ENCODE peak calls at places on chromosomes 6 and 20, in nine cellular contexts. L is HFFc6, I is astrocyte of the cerebellum, U is nephron progenitor cell, F is K562, S is uterus, W is neural crest cell, Q is WTC11, P is cardiac fibroblast. V is an unnamed sample.

GRCh38 chr6:133130863-133131262 is 110.3 kb upstream of the EYA4 start:
- DNase-seq in P (peak), L (no peak), Q (no peak), F (no peak), I (peak), U (no peak), S (peak), W (no peak), V (no peak)

GRCh38 chr20:50015993-50016770 is 33.4 kb downstream of the SNAI1 start:
- DNase-seq in F (peak), W (peak), I (no peak), S (no peak), L (no peak), P (no peak), Q (no peak), U (peak), V (no peak)

GRCh38 chr6:5446362-5447075 is 185.2 kb downstream of the FARS2 start:
- DNase-seq in I (no peak), W (no peak), Q (no peak), S (no peak), F (no peak), U (no peak), P (peak), L (no peak), V (no peak)

GRCh38 chr20:37880726-37881591 is 22.0 kb upstream of the VSTM2L start:
- DNase-seq in W (no peak), F (peak), Q (no peak), P (peak), L (no peak), S (peak), I (no peak), U (no peak), V (peak)

GRCh38 chr6:68826501-68826900 is 191.4 kb downstream of the ADGRB3 start:
- DNase-seq in I (no peak), W (no peak), F (no peak), Q (no peak), L (no peak), P (no peak), U (no peak), S (no peak), V (no peak)

GRCh38 chr6:157211603-157212455 is 111.5 kb downstream of the TMEM242 start:
- DNase-seq in P (no peak), Q (no peak), U (no peak), I (no peak), S (no peak), L (no peak), W (no peak), F (no peak), V (no peak)

GRCh38 chr6:134452901-134453300 is 135.0 kb upstream of the SGK1 start:
- DNase-seq in I (no peak), F (no peak), S (no peak), W (no peak), Q (no peak), P (peak), U (no peak), L (no peak), V (no peak)

GRCh38 chr6:149897855-149898744 is at the start of gene RAET1E:
- DNase-seq in F (no peak), W (no peak), L (no peak), U (no peak), S (no peak), P (no peak), I (no peak), Q (peak), V (no peak)

GRCh38 chr6:7529141-7529540 is 12.3 kb upstream of the DSP start:
- DNase-seq in F (no peak), P (no peak), I (no peak), U (no peak), W (no peak), S (no peak), Q (no peak), L (no peak), V (no peak)

GRCh38 chr6:134176283-134176975 is 124.0 kb upstream of the SLC2A12 start:
- DNase-seq in U (peak), Q (peak), S (peak), L (no peak), W (peak), F (no peak), I (no peak), P (peak), V (peak)

GRCh38 chr6:31597006-31597405 is 4.2 kb upstream of the NCR3 start:
- DNase-seq in U (no peak), F (peak), I (no peak), P (peak), Q (no peak), W (no peak), S (no peak), L (peak), V (no peak)

GRCh38 chr20:33418033-33418432 is 16.7 kb upstream of the CDK5RAP1 start:
- DNase-seq in I (no peak), Q (no peak), W (no peak), S (no peak), U (no peak), L (no peak), F (no peak), P (no peak), V (no peak)

GRCh38 chr6:11798096-11798495 is 19.5 kb upstream of the ADTRP start:
- DNase-seq in W (no peak), L (no peak), P (no peak), S (no peak), Q (no peak), I (peak), F (no peak), U (no peak), V (no peak)

GRCh38 chr20:4691753-4692152 is 30.0 kb upstream of the PRND start:
- DNase-seq in L (no peak), Q (no peak), U (no peak), P (no peak), F (no peak), I (no peak), S (no peak), W (no peak), V (no peak)

GRCh38 chr20:49286689-49287551 is 9.1 kb upstream of the ZNFX1 start:
- DNase-seq in U (no peak), P (peak), W (no peak), I (no peak), L (peak), S (no peak), Q (no peak), F (no peak), V (no peak)

GRCh38 chr6:34235605-34236422 is 859 bp upstream of the HMGA1 start:
- DNase-seq in F (peak), I (no peak), P (peak), Q (peak), L (peak), W (peak), S (peak), U (peak), V (no peak)

GRCh38 chr6:34237722-34238506 is 1.2 kb downstream of the HMGA1 start:
- DNase-seq in F (peak), I (no peak), L (no peak), S (no peak), W (peak), P (peak), Q (peak), U (peak), V (peak)

GRCh38 chr6:34238507-34239239 is 2.0 kb downstream of the HMGA1 start:
- DNase-seq in U (no peak), P (peak), I (no peak), Q (no peak), S (no peak), L (no peak), F (peak), W (no peak), V (no peak)

GRCh38 chr6:34236423-34237315 is at the start of gene HMGA1:
- DNase-seq in U (peak), L (peak), F (peak), I (peak), P (peak), Q (peak), W (peak), S (peak), V (peak)

GRCh38 chr6:34237316-34237721 is 646 bp downstream of the HMGA1 start:
- DNase-seq in W (no peak), S (no peak), F (peak), Q (no peak), L (no peak), I (no peak), P (no peak), U (peak), V (no peak)
- TF ChIP-seq CTCF in W (no peak), S (no peak), F (no peak), Q (no peak), L (no peak), I (no peak), P (no peak), U (no peak), V (no peak)

DNA sequence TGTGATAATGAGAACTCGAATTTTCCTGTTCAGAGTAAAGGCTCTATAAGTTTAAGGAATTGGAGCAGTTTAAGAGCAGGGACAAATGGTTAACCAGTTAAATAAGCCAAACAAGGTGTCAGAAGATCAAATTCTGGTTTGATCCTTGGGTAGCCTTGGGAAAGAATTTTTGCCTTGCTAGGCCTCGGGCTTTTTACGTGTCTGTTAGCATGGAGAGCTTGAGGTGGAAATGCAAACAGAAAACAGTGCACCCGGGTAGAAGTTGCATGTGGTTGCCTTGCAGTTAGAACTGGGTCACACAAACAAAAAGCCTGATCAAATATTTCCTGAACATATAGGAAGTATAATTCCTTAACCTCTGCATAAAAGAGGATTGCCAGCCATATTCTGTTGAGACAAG is 58.3 kb downstream of the RIN2 start:
- DNase-seq in Q (no peak), P (peak), W (no peak), S (no peak), I (no peak), L (no peak), F (no peak), U (no peak), V (no peak)
- TF ChIP-seq CTCF in Q (no peak), P (no peak), W (no peak), S (no peak), I (no peak), L (no peak), F (no peak), U (no peak), V (no peak)

DNA sequence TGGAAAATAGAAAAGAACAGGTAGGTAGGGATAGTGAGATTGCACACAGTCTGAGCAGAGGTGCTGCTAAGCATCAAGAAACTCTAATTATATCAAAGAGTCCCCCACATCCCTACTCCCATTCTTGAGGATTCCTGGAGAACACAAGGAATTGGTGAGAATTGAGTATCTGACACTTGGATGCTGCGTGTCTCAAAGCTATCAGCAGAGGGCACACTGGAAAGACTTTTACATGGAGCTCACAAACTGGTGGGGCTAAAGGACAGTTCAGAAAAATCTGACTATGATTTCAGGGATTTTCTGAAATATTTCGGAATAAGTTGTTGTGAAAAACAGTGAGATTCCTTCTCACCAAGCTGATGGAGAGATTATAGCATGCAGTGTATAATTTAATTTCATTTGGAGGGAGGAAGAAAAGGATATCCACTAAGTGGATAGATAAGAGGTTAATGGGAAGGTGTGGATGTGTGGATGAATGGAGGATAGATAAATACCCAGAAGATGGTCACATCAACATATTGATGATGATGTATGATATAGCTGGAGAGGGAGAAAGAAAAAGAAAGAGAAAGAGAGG is 215.4 kb upstream of the DEFB112 start:
- DNase-seq in P (peak), S (no peak), W (no peak), U (no peak), Q (peak), I (no peak), F (no peak), L (no peak), V (peak)
- TF ChIP-seq CTCF in P (peak), S (no peak), W (peak), U (peak), Q (no peak), I (no peak), F (peak), L (no peak), V (peak)

GRCh38 chr6:33746036-33746600 is 587 bp downstream of the IP6K3 start:
- DNase-seq in P (peak), W (no peak), S (peak), L (peak), Q (no peak), U (peak), F (no peak), I (no peak), V (no peak)
- TF ChIP-seq CTCF in P (peak), W (no peak), S (no peak), L (peak), Q (no peak), U (no peak), F (no peak), I (peak), V (no peak)

DNA sequence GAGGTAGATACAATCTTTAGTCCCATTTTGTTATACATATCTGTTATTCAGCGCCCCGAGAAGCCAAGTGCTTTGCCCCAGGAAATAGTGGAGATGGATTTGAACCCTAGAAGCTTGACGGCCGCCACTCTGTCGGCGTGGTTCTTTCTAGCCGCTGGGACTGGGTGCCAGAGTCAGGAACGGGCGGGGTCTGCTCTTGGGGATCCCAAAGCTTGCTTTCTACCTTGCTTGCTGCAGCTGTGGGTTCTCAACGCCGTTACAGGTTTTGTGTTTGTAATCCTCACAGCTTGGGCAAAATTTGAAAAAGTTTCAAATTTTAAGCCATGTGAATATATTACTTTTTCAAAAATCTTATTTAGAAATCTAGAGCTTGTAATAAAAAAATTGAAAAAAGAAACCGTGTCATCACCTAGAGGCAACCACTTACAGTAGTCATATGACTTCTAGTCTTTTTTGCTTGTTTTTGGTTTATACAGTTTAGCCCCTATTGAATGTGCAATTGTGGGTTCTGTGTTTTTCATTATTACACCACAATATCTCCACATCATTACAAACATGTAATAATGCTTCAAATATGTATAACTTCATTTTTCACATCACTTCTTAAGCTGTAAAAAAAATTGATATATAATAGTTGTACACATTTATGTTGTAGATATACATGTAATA is 786 bp downstream of the DYNLRB1 start:
- DNase-seq in W (no peak), I (no peak), U (peak), P (peak), L (no peak), F (no peak), Q (no peak), S (no peak), V (peak)
- TF ChIP-seq CTCF in W (no peak), I (no peak), U (no peak), P (no peak), L (no peak), F (no peak), Q (no peak), S (no peak), V (no peak)

GRCh38 chr6:32953775-32954174 is 878 bp upstream of the HLA-DMA start:
- DNase-seq in F (no peak), U (no peak), L (no peak), I (no peak), P (no peak), Q (no peak), S (no peak), W (no peak), V (no peak)

GRCh38 chr6:32956176-32956575 is 3.3 kb upstream of the HLA-DMA start:
- DNase-seq in S (no peak), Q (no peak), I (no peak), W (no peak), L (no peak), F (no peak), U (no peak), P (no peak), V (no peak)

GRCh38 chr6:32954212-32954745 is 1.4 kb upstream of the HLA-DMA start:
- DNase-seq in F (no peak), L (no peak), W (no peak), U (no peak), P (no peak), S (no peak), I (no peak), Q (no peak), V (no peak)

GRCh38 chr6:32952817-32953739 is at the start of gene HLA-DMA:
- DNase-seq in I (peak), S (peak), Q (peak), P (peak), U (peak), F (peak), W (peak), L (peak), V (peak)

GRCh38 chr6:32954983-32955802 is 2.3 kb upstream of the HLA-DMA start:
- DNase-seq in W (no peak), F (peak), S (no peak), P (peak), Q (peak), U (no peak), I (no peak), L (no peak), V (peak)
- TF ChIP-seq CTCF in W (peak), F (peak), S (no peak), P (peak), Q (no peak), U (peak), I (peak), L (peak), V (peak)

GRCh38 chr6:142045380-142046270 is 87.1 kb upstream of the GJE1 start:
- DNase-seq in L (peak), Q (no peak), P (peak), F (no peak), W (no peak), S (no peak), I (no peak), U (no peak), V (no peak)
- TF ChIP-seq CTCF in L (peak), Q (no peak), P (peak), F (peak), W (peak), S (no peak), I (peak), U (no peak), V (no peak)

DNA sequence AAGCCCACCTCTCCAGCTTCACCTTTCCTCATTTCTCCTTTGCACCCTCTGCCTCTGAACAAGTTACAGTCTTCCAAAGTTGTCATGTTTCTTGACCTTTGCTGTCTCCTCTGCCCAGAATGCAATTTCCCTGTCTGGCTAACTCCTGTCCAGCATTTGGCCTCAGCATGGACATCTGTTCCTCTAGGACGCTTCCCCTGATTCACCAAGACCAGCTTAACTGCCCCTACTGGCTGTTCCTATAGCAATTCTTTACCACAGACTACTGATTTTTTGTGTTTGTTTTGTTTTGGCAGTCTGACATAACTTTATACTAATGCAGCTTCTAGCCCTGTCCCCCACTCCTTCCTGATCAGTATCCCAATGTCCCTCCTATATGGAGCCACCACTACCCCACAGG is 13.4 kb downstream of the GNL1 start:
- DNase-seq in L (peak), U (no peak), S (no peak), Q (no peak), I (no peak), P (peak), F (no peak), W (no peak), V (peak)
- TF ChIP-seq CTCF in L (peak), U (no peak), S (no peak), Q (no peak), I (peak), P (no peak), F (no peak), W (no peak), V (no peak)

GRCh38 chr20:10402938-10403593 is 31.0 kb downstream of the MKKS start:
- DNase-seq in F (no peak), W (no peak), S (no peak), U (no peak), Q (no peak), I (no peak), P (no peak), L (no peak), V (no peak)

GRCh38 chr20:10404023-10404628 is 29.9 kb downstream of the MKKS start:
- DNase-seq in L (no peak), U (no peak), P (no peak), F (no peak), I (no peak), W (no peak), S (no peak), Q (no peak), V (no peak)

GRCh38 chr20:10408427-10408826 is 25.6 kb downstream of the MKKS start:
- DNase-seq in L (no peak), F (no peak), P (no peak), S (no peak), I (no peak), W (no peak), Q (no peak), U (no peak), V (no peak)

DNA sequence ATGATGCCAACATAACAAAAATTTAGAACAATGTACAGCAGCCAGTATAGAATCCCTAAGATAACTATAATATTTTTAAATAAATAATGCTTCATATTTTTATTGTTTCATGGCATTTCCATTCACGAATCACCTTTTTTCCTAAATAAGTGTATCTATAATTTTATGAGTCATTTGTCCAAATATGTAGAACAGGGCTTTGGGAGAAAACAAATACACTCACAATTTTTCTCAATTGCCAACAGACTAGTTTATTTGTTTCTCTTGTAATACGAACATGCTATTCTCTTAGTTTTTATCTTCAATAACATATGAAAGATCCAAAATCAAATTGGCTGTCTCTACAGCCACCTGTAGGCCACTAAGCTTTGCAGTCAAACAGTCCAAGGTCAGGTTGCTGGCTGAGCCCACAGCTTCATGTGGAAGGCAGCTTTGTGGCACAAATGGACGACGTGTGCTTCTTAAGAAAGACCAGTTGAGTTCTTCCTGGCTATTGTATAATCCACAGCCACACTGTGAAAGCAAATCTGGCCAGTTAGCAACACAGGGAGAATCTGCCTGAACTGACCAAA is 29.0 kb downstream of the MKKS start:
- DNase-seq in W (no peak), U (no peak), I (no peak), L (no peak), Q (no peak), F (no peak), P (no peak), S (no peak), V (no peak)
- TF ChIP-seq CTCF in W (no peak), U (no peak), I (no peak), L (no peak), Q (no peak), F (no peak), P (no peak), S (no peak), V (no peak)

GRCh38 chr6:71419954-71420692 is 131.5 kb downstream of the OGFRL1 start:
- DNase-seq in W (no peak), P (peak), S (peak), L (no peak), Q (no peak), I (no peak), U (peak), F (no peak), V (peak)
- TF ChIP-seq CTCF in W (peak), P (no peak), S (no peak), L (peak), Q (no peak), I (peak), U (no peak), F (no peak), V (no peak)

V was measured in endothelial cell.